ENCODE peak calls at places on chromosomes 13 and 19, in nine cellular contexts. L, B, G, J, U, F, M, V and K are unnamed samples.

GRCh38 chr13:110280996-110281688 is 25.8 kb downstream of the COL4A1 start:
- DNase-seq in J (no peak), G (no peak), U (no peak), M (no peak), L (no peak), B (no peak), V (no peak), F (no peak), K (no peak)

GRCh38 chr19:38809592-38810252 is 3.0 kb downstream of the LGALS4 start:
- DNase-seq in B (no peak), M (no peak), J (no peak), F (no peak), L (no peak), U (no peak), G (no peak), V (no peak), K (no peak)

GRCh38 chr19:54281008-54281728 is at the start of gene LILRB2:
- DNase-seq in G (no peak), M (no peak), B (no peak), L (no peak), F (no peak), U (no peak), V (no peak), J (no peak), K (no peak)

GRCh38 chr13:99085139-99085845 is 107.4 kb upstream of the DOCK9 start:
- DNase-seq in F (no peak), J (peak), M (no peak), U (no peak), L (no peak), G (peak), V (no peak), B (no peak), K (no peak)

GRCh38 chr13:49292742-49293498 is 45.2 kb downstream of the CDADC1 start:
- DNase-seq in G (peak), V (no peak), U (no peak), F (peak), B (peak), M (no peak), L (no peak), J (peak), K (no peak)

GRCh38 chr13:109869312-109870237 is 83.2 kb upstream of the IRS2 start:
- DNase-seq in M (no peak), F (peak), J (peak), U (no peak), G (peak), V (peak), L (no peak), B (peak), K (peak)

GRCh38 chr13:111371720-111372119 is 51.3 kb downstream of the TEX29 start:
- DNase-seq in J (no peak), V (no peak), B (no peak), G (no peak), U (no peak), M (no peak), F (no peak), L (no peak), K (no peak)

GRCh38 chr19:35056513-35057063 is 15.1 kb downstream of the HPN start:
- DNase-seq in L (no peak), V (no peak), J (no peak), B (no peak), F (no peak), M (no peak), G (no peak), U (no peak), K (no peak)

GRCh38 chr19:5171711-5172110 is 168.9 kb downstream of the PTPRS start:
- DNase-seq in V (peak), B (no peak), G (no peak), L (no peak), J (no peak), U (no peak), M (no peak), F (no peak), K (no peak)

GRCh38 chr13:101941095-101941777 is 460.6 kb downstream of the FGF14 start:
- DNase-seq in J (no peak), U (no peak), V (peak), L (no peak), F (peak), G (no peak), B (no peak), M (peak), K (no peak)